ENCODE peak calls at places on chromosomes 2 and 18, in four cellular contexts. Q is Peyer's patch, N is cardiac muscle cell, V is uterus. A is an unnamed sample. For H3K36me3 and H3K4me1, the result is how much of the 10 kb centered on the place peaks cover.

GRCh38 chr2:199309973-199310372 is 147.8 kb downstream of the SATB2 start:
- DNase-seq in Q (no peak), N (no peak), V (no peak), A (no peak)

GRCh38 chr18:48922801-48923730 is 27.7 kb downstream of the SMAD7 start:
- DNase-seq in Q (peak), N (peak), V (peak), A (peak)

GRCh38 chr2:150135223-150135883 is 352.1 kb downstream of the RND3 start:
- DNase-seq in Q (no peak), N (no peak), V (no peak), A (no peak)

GRCh38 chr2:86025229-86025820 is 80.4 kb downstream of the POLR1A start:
- DNase-seq in Q (no peak), N (no peak), V (no peak), A (no peak)

GRCh38 chr2:66555511-66556324 is 120.8 kb downstream of the MEIS1 start:
- DNase-seq in Q (no peak), N (peak), V (no peak), A (no peak)

GRCh38 chr2:161415467-161416293 is 417 bp upstream of the TBR1 start:
- DNase-seq in Q (no peak), N (no peak), V (no peak), A (no peak)

GRCh38 chr2:70523996-70524965 is 29.3 kb downstream of the TGFA start:
- DNase-seq in Q (peak), N (peak), V (no peak), A (peak)

GRCh38 chr2:148865515-148865914 is 9.5 kb upstream of the KIF5C start:
- DNase-seq in Q (no peak), N (no peak), V (no peak), A (no peak)

GRCh38 chr18:11523809-11524208 is 85.6 kb upstream of the SLC35G4 start:
- DNase-seq in Q (no peak), N (no peak), V (no peak), A (no peak)

GRCh38 chr2:205696541-205697441 is 14.5 kb downstream of the NRP2 start:
- DNase-seq in Q (no peak), N (peak), V (peak), A (no peak)

GRCh38 chr2:121804997-121805766 is 49.7 kb downstream of the TSN start:
- DNase-seq in Q (no peak), N (no peak), V (no peak), A (no peak)

GRCh38 chr2:82636411-82637020 is 1822.6 kb downstream of the SUCLG1 start:
- DNase-seq in Q (no peak), N (peak), V (no peak), A (no peak)

GRCh38 chr2:38690499-38691420 is 24.8 kb downstream of the GALM start:
- DNase-seq in Q (no peak), N (peak), V (no peak), A (no peak)

GRCh38 chr2:62038980-62039771 is 133.7 kb downstream of the COMMD1 start:
- DNase-seq in Q (no peak), N (peak), V (no peak), A (no peak)

GRCh38 chr18:36818652-36819051 is 10.2 kb downstream of the TPGS2 start:
- DNase-seq in Q (no peak), N (no peak), V (no peak), A (no peak)

GRCh38 chr2:234691226-234691600 is 194.3 kb upstream of the ARL4C start:
- DNase-seq in Q (no peak), N (no peak), V (no peak), A (no peak)

GRCh38 chr18:41761329-41762028 is 193.6 kb upstream of the PIK3C3 start:
- DNase-seq in Q (no peak), N (peak), V (no peak), A (no peak)

GRCh38 chr18:63676927-63677326 is 15.2 kb upstream of the SERPINB3 start:
- DNase-seq in Q (no peak), N (no peak), V (no peak), A (no peak)

GRCh38 chr2:231518771-231519170 is 11.5 kb downstream of the NMUR1 start:
- DNase-seq in Q (no peak), N (no peak), V (no peak), A (peak)

GRCh38 chr2:240138275-240138984 is 2.0 kb downstream of the OTOS start:
- DNase-seq in Q (no peak), N (no peak), V (peak), A (no peak)

GRCh38 chr2:47119001-47119400 is 36.1 kb downstream of the STPG4 start:
- DNase-seq in Q (no peak), N (peak), V (no peak), A (no peak)

GRCh38 chr2:24521975-24522639 is 31.1 kb downstream of the NCOA1 start:
- DNase-seq in Q (no peak), N (no peak), V (no peak), A (no peak)

GRCh38 chr2:68172990-68173715 is 15.5 kb downstream of the PNO1 start:
- DNase-seq in Q (no peak), N (no peak), V (no peak), A (no peak)
- H3K36me3 ChIP-seq in Q (under half), N (under half), V (under half), A (under half)

GRCh38 chr2:8494589-8494988 is 187.3 kb upstream of the ID2 start:
- DNase-seq in Q (no peak), N (no peak), V (no peak), A (no peak)

GRCh38 chr2:8496079-8496478 is 185.8 kb upstream of the ID2 start:
- DNase-seq in Q (no peak), N (no peak), V (no peak), A (no peak)

GRCh38 chr2:8495189-8495855 is 186.5 kb upstream of the ID2 start:
- DNase-seq in Q (no peak), N (no peak), V (no peak), A (no peak)

GRCh38 chr2:8494151-8494550 is 187.7 kb upstream of the ID2 start:
- DNase-seq in Q (no peak), N (no peak), V (no peak), A (no peak)

DNA sequence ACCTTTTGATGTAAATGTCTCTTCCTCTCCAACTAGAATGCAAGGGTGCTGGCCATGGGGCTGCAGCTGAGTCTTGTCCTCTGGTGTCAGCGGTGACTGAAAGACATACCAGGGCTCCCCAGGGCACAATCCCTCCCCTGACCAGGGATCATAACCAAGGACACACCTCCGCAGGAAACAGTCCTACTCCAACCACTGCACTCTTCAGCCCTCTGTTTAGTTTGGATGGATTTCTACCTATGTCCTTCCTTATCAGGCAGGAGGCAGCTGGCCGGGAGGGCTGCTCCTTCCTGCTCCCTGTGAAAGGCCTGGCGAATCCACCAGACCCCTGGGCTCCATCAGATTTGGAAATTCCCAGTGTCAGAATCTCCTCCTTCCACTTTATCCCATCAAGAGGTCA is 185.2 kb upstream of the ID2 start:
- DNase-seq in Q (no peak), N (no peak), V (no peak), A (no peak)
- H3K4me1 ChIP-seq in Q (under half), N (under half), V (under half), A (under half)

GRCh38 chr2:222643134-222643533 is 12.8 kb downstream of the FARSB start:
- DNase-seq in Q (no peak), N (no peak), V (no peak), A (no peak)
- H3K36me3 ChIP-seq in Q (under half), N (under half), V (under half), A (half or more)

GRCh38 chr2:238421695-238422035 is 5.1 kb upstream of the ASB1 start:
- DNase-seq in Q (no peak), N (no peak), V (no peak), A (no peak)

GRCh38 chr2:238418999-238419546 is 7.7 kb upstream of the ASB1 start:
- DNase-seq in Q (no peak), N (no peak), V (no peak), A (no peak)

GRCh38 chr2:238422285-238422684 is 4.4 kb upstream of the ASB1 start:
- DNase-seq in Q (no peak), N (no peak), V (no peak), A (no peak)

GRCh38 chr2:238420878-238421694 is 5.6 kb upstream of the ASB1 start:
- DNase-seq in Q (no peak), N (peak), V (no peak), A (no peak)

GRCh38 chr2:238420442-238420841 is 6.3 kb upstream of the ASB1 start:
- DNase-seq in Q (no peak), N (no peak), V (no peak), A (no peak)
- H3K4me1 ChIP-seq in Q (under half), N (under half), V (under half), A (under half)

GRCh38 chr2:224543939-224544338 is 41.2 kb downstream of the CUL3 start:
- DNase-seq in Q (no peak), N (no peak), V (no peak), A (no peak)
- H3K36me3 ChIP-seq in Q (under half), N (under half), V (under half), A (under half)

DNA sequence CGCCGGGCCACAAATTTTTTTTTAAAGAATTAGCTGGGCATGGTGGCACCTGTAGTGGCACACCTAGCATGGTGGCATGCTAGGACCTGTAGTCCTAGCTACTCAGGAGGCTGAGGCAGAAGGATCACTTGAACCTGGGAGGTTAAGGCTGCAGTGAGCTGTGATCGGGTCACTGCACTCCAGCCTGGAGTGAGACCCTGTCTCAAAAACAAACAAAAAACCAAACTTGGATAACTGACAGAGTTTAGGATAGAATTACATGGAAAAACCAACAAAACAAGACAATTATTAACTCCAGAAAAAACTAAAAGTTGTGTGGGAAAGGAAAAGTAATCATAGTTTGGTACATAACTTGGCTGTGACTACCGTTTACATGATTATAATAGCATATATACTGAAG is 1.6 kb upstream of the CFLAR start:
- DNase-seq in Q (no peak), N (no peak), V (no peak), A (no peak)
- H3K4me1 ChIP-seq in Q (under half), N (under half), V (under half), A (under half)

A was measured in upper lobe of right lung.